ENCODE peak calls at places on chromosomes 5 and 9, in ten cellular contexts. N, B, G, P, F, E, D, O, S and Q are unnamed samples.

GRCh38 chr5:175252234-175252805 is 191.7 kb downstream of the DRD1 start:
- DNase-seq in N (no peak), B (peak), G (no peak), P (no peak), F (no peak), E (peak), D (peak), O (no peak), S (no peak), Q (no peak)

GRCh38 chr5:37208883-37209808 is 40.0 kb downstream of the CPLANE1 start:
- DNase-seq in N (no peak), B (no peak), G (no peak), P (no peak), F (no peak), E (no peak), D (peak), O (no peak), S (peak), Q (no peak)

GRCh38 chr9:91193658-91194391 is 167.9 kb downstream of the AUH start:
- DNase-seq in N (peak), B (no peak), G (peak), P (peak), F (peak), E (peak), D (peak), O (peak), S (peak), Q (peak)

GRCh38 chr9:1604942-1605560 is 410.1 kb upstream of the SMARCA2 start:
- DNase-seq in N (no peak), B (no peak), G (no peak), P (no peak), F (no peak), E (peak), D (peak), O (peak), S (no peak), Q (no peak)

GRCh38 chr9:108477538-108478006 is 378.2 kb downstream of the ACTL7B start:
- DNase-seq in N (no peak), B (no peak), G (no peak), P (no peak), F (no peak), E (peak), D (peak), O (peak), S (peak), Q (peak)

GRCh38 chr9:108162664-108163063 is 673.1 kb upstream of the KLF4 start:
- DNase-seq in N (no peak), B (no peak), G (no peak), P (no peak), F (no peak), E (peak), D (peak), O (no peak), S (peak), Q (peak)

GRCh38 chr9:105154723-105155191 is 89.7 kb upstream of the SLC44A1 start:
- DNase-seq in N (no peak), B (no peak), G (no peak), P (no peak), F (no peak), E (peak), D (peak), O (no peak), S (peak), Q (no peak)

GRCh38 chr5:132388244-132389050 is 18.9 kb downstream of the SLC22A5 start:
- DNase-seq in N (peak), B (no peak), G (no peak), P (no peak), F (no peak), E (peak), D (peak), O (no peak), S (no peak), Q (peak)

GRCh38 chr5:180135128-180135955 is 63.8 kb upstream of the RNF130 start:
- DNase-seq in N (no peak), B (no peak), G (peak), P (no peak), F (no peak), E (peak), D (peak), O (no peak), S (peak), Q (no peak)

GRCh38 chr5:93328833-93329232 is 252.2 kb downstream of the NR2F1-AS1 start:
- DNase-seq in N (no peak), B (no peak), G (no peak), P (no peak), F (no peak), E (no peak), D (no peak), O (no peak), S (no peak), Q (no peak)

GRCh38 chr5:150458819-150459557 is 9.4 kb upstream of the RPS14 start:
- DNase-seq in N (no peak), B (no peak), G (peak), P (peak), F (peak), E (peak), D (peak), O (peak), S (no peak), Q (peak)

GRCh38 chr9:122464633-122465567 is 12.8 kb downstream of the OR1J1 start:
- DNase-seq in N (peak), B (peak), G (peak), P (peak), F (peak), E (peak), D (peak), O (peak), S (peak), Q (peak)

GRCh38 chr9:35660966-35661413 is 2.9 kb downstream of the CCDC107 start:
- DNase-seq in N (no peak), B (no peak), G (no peak), P (no peak), F (peak), E (no peak), D (peak), O (no peak), S (no peak), Q (peak)

GRCh38 chr5:55173696-55174101 is 722 bp upstream of the CDC20B start:
- DNase-seq in N (no peak), B (no peak), G (no peak), P (no peak), F (no peak), E (no peak), D (no peak), O (no peak), S (no peak), Q (no peak)

GRCh38 chr9:97564291-97565175 is 63.1 kb downstream of the TMOD1 start:
- DNase-seq in N (peak), B (no peak), G (no peak), P (no peak), F (peak), E (peak), D (peak), O (no peak), S (peak), Q (peak)

GRCh38 chr5:124584991-124585715 is 161.3 kb downstream of the ZNF608 start:
- DNase-seq in N (no peak), B (no peak), G (no peak), P (no peak), F (no peak), E (peak), D (no peak), O (no peak), S (no peak), Q (no peak)

GRCh38 chr9:120395374-120395773 is 184.6 kb downstream of the CDK5RAP2 start:
- DNase-seq in N (no peak), B (no peak), G (no peak), P (no peak), F (no peak), E (no peak), D (no peak), O (no peak), S (no peak), Q (no peak)

GRCh38 chr5:573206-573605 is 38.9 kb upstream of the CEP72 start:
- DNase-seq in N (no peak), B (no peak), G (no peak), P (no peak), F (no peak), E (no peak), D (no peak), O (no peak), S (no peak), Q (peak)

GRCh38 chr9:137308102-137308619 is 6.1 kb upstream of the NRARP start:
- DNase-seq in N (no peak), B (no peak), G (no peak), P (no peak), F (no peak), E (no peak), D (no peak), O (no peak), S (no peak), Q (no peak)

GRCh38 chr5:76469656-76470290 is 66.7 kb downstream of the IQGAP2 start:
- DNase-seq in N (no peak), B (no peak), G (no peak), P (no peak), F (no peak), E (no peak), D (no peak), O (no peak), S (no peak), Q (no peak)

GRCh38 chr9:2824564-2824963 is 19.3 kb downstream of the PUM3 start:
- DNase-seq in N (no peak), B (no peak), G (no peak), P (no peak), F (no peak), E (no peak), D (no peak), O (no peak), S (no peak), Q (no peak)

GRCh38 chr9:37902804-37903580 is 935 bp downstream of the SLC25A51 start:
- DNase-seq in N (no peak), B (no peak), G (peak), P (no peak), F (no peak), E (peak), D (peak), O (no peak), S (peak), Q (no peak)

GRCh38 chr5:95620870-95621838 is 1.3 kb downstream of the GPR150 start:
- DNase-seq in N (no peak), B (no peak), G (no peak), P (peak), F (no peak), E (no peak), D (peak), O (peak), S (no peak), Q (no peak)

GRCh38 chr9:117074782-117075510 is 339.9 kb downstream of the ASTN2 start:
- DNase-seq in N (no peak), B (no peak), G (no peak), P (no peak), F (no peak), E (no peak), D (no peak), O (no peak), S (no peak), Q (no peak)

GRCh38 chr5:34523382-34523716 is 132.8 kb upstream of the RAI14 start:
- DNase-seq in N (no peak), B (no peak), G (no peak), P (no peak), F (no peak), E (no peak), D (no peak), O (no peak), S (no peak), Q (no peak)

GRCh38 chr5:32760091-32760509 is 49.0 kb downstream of the NPR3 start:
- DNase-seq in N (peak), B (no peak), G (no peak), P (no peak), F (no peak), E (peak), D (peak), O (no peak), S (peak), Q (peak)

GRCh38 chr5:116494784-116495480 is 79.7 kb downstream of the SEMA6A start:
- DNase-seq in N (no peak), B (no peak), G (no peak), P (no peak), F (no peak), E (no peak), D (no peak), O (peak), S (no peak), Q (no peak)

GRCh38 chr5:127040779-127041520 is 10.6 kb upstream of the MARCHF3 start:
- DNase-seq in N (no peak), B (no peak), G (no peak), P (no peak), F (no peak), E (peak), D (no peak), O (peak), S (no peak), Q (no peak)

GRCh38 chr5:5572983-5573797 is 150.7 kb downstream of the ICE1 start:
- DNase-seq in N (no peak), B (no peak), G (no peak), P (no peak), F (peak), E (no peak), D (no peak), O (no peak), S (no peak), Q (no peak)

GRCh38 chr9:77418226-77418625 is 229.9 kb downstream of the GNA14 start:
- DNase-seq in N (no peak), B (no peak), G (no peak), P (no peak), F (no peak), E (no peak), D (no peak), O (no peak), S (no peak), Q (no peak)

GRCh38 chr5:31827862-31828261 is 188.9 kb downstream of the PDZD2 start:
- DNase-seq in N (no peak), B (no peak), G (no peak), P (no peak), F (no peak), E (peak), D (peak), O (no peak), S (no peak), Q (no peak)

GRCh38 chr9:91844170-91844569 is 105.9 kb downstream of the ROR2 start:
- DNase-seq in N (no peak), B (no peak), G (no peak), P (no peak), F (no peak), E (no peak), D (peak), O (no peak), S (no peak), Q (no peak)

GRCh38 chr5:77970891-77971290 is 194.8 kb upstream of the TBCA start:
- DNase-seq in N (no peak), B (no peak), G (no peak), P (no peak), F (no peak), E (no peak), D (no peak), O (no peak), S (no peak), Q (no peak)

GRCh38 chr5:160079753-160080152 is 39.5 kb downstream of the PWWP2A start:
- DNase-seq in N (no peak), B (no peak), G (no peak), P (no peak), F (no peak), E (no peak), D (no peak), O (no peak), S (no peak), Q (peak)

GRCh38 chr5:125489146-125489545 is 742.7 kb upstream of the ZNF608 start:
- DNase-seq in N (no peak), B (no peak), G (no peak), P (no peak), F (no peak), E (no peak), D (no peak), O (no peak), S (no peak), Q (no peak)

GRCh38 chr9:116368680-116369079 is 215.1 kb downstream of the PAPPA start:
- DNase-seq in N (no peak), B (no peak), G (no peak), P (no peak), F (no peak), E (no peak), D (no peak), O (no peak), S (no peak), Q (no peak)

GRCh38 chr9:127676636-127677035 is 30.2 kb upstream of the CFAP157 start:
- DNase-seq in N (no peak), B (no peak), G (no peak), P (no peak), F (no peak), E (peak), D (no peak), O (no peak), S (no peak), Q (no peak)